ENCODE peak calls at places on chromosomes 3 and 15, in six cellular contexts. U is neural progenitor cell, B is H9, N is mammary epithelial cell, K is PC-3, F is HCT116. W is an unnamed sample. For H3K4me1, the result is how much of the 10 kb centered on the place peaks cover.

GRCh38 chr3:187104956-187105355 is 34.3 kb downstream of the RPL39L start:
- DNase-seq in U (no peak), B (no peak), N (no peak), K (no peak), F (no peak), W (no peak)

GRCh38 chr15:63892794-63893441 is 59.2 kb upstream of the HERC1 start:
- DNase-seq in U (no peak), B (no peak), N (no peak), K (no peak), F (no peak), W (no peak)

GRCh38 chr3:177249203-177249602 is 51.9 kb upstream of the TBL1XR1 start:
- DNase-seq in U (no peak), B (no peak), N (no peak), K (no peak), F (no peak), W (no peak)

GRCh38 chr3:64158334-64158733 is 66.9 kb downstream of the PRICKLE2 start:
- DNase-seq in U (no peak), B (no peak), N (no peak), K (peak), F (no peak), W (no peak)

GRCh38 chr3:117885046-117885445 is 1149.6 kb downstream of the IGSF11 start:
- DNase-seq in U (no peak), B (no peak), N (no peak), K (no peak), F (no peak), W (no peak)

GRCh38 chr3:124035463-124036121 is 43.7 kb upstream of the ROPN1 start:
- DNase-seq in U (no peak), B (no peak), N (no peak), K (no peak), F (no peak), W (no peak)

GRCh38 chr3:127182848-127183714 is 9.8 kb upstream of the PRR23E start:
- DNase-seq in U (peak), B (peak), N (no peak), K (peak), F (peak), W (no peak)

GRCh38 chr15:31004220-31004733 is 12.8 kb upstream of the MTMR10 start:
- DNase-seq in U (peak), B (peak), N (no peak), K (no peak), F (no peak), W (no peak)

GRCh38 chr15:73787621-73788020 is 34.5 kb upstream of the INSYN1 start:
- DNase-seq in U (no peak), B (no peak), N (no peak), K (no peak), F (no peak), W (no peak)

GRCh38 chr15:98785796-98786581 is 137.7 kb downstream of the IGF1R start:
- DNase-seq in U (peak), B (no peak), N (no peak), K (no peak), F (no peak), W (no peak)

GRCh38 chr15:31158858-31159569 is 57.5 kb upstream of the TRPM1 start:
- DNase-seq in U (no peak), B (no peak), N (no peak), K (no peak), F (no peak), W (no peak)

GRCh38 chr3:119613872-119614271 is 16.2 kb downstream of the PLA1A start:
- DNase-seq in U (no peak), B (no peak), N (no peak), K (no peak), F (no peak), W (no peak)

GRCh38 chr3:12317914-12318313 is 29.0 kb downstream of the PPARG start:
- DNase-seq in U (no peak), B (no peak), N (no peak), K (no peak), F (no peak), W (no peak)

GRCh38 chr3:65526656-65527055 is 512.1 kb downstream of the MAGI1 start:
- DNase-seq in U (no peak), B (no peak), N (no peak), K (no peak), F (no peak), W (no peak)

GRCh38 chr15:90512281-90512680 is 17.4 kb upstream of the CRTC3 start:
- DNase-seq in U (no peak), B (no peak), N (no peak), K (no peak), F (no peak), W (no peak)

GRCh38 chr3:52481819-52482521 is 13.2 kb upstream of the STAB1 start:
- DNase-seq in U (peak), B (peak), N (no peak), K (no peak), F (no peak), W (no peak)

GRCh38 chr15:83475551-83475950 is 28.4 kb downstream of the SH3GL3 start:
- DNase-seq in U (no peak), B (no peak), N (peak), K (peak), F (no peak), W (no peak)

GRCh38 chr15:35329521-35329921 is 216.4 kb downstream of the DPH6 start:
- DNase-seq in U (no peak), B (no peak), N (no peak), K (no peak), F (no peak), W (no peak)

GRCh38 chr3:20142517-20142916 is 43.5 kb downstream of the SGO1 start:
- DNase-seq in U (no peak), B (no peak), N (no peak), K (no peak), F (no peak), W (no peak)

GRCh38 chr3:88863196-88863595 is 244.2 kb upstream of the EPHA3 start:
- DNase-seq in U (no peak), B (no peak), N (no peak), K (peak), F (no peak), W (no peak)

GRCh38 chr3:107881517-107881916 is 209.3 kb downstream of the CD47 start:
- DNase-seq in U (no peak), B (no peak), N (no peak), K (no peak), F (no peak), W (no peak)

GRCh38 chr3:177256991-177257390 is 59.7 kb upstream of the TBL1XR1 start:
- DNase-seq in U (no peak), B (no peak), N (no peak), K (no peak), F (no peak), W (no peak)

GRCh38 chr3:188817103-188817919 is 354.5 kb upstream of the TPRG1 start:
- DNase-seq in U (no peak), B (no peak), N (peak), K (no peak), F (no peak), W (no peak)

GRCh38 chr3:111681705-111682426 is 86.7 kb upstream of the ZBED2 start:
- DNase-seq in U (no peak), B (no peak), N (no peak), K (peak), F (no peak), W (no peak)

GRCh38 chr3:143536817-143537535 is 311.3 kb downstream of the SLC9A9 start:
- DNase-seq in U (no peak), B (no peak), N (peak), K (no peak), F (no peak), W (no peak)

GRCh38 chr15:40333922-40334492 is 6.7 kb downstream of the CCDC9B start:
- DNase-seq in U (no peak), B (no peak), N (no peak), K (no peak), F (no peak), W (no peak)

GRCh38 chr15:33242165-33242564 is 47.7 kb upstream of the FMN1 start:
- DNase-seq in U (no peak), B (peak), N (peak), K (peak), F (no peak), W (peak)

GRCh38 chr15:38197553-38197952 is 55.1 kb upstream of the SPRED1 start:
- DNase-seq in U (no peak), B (no peak), N (no peak), K (no peak), F (no peak), W (no peak)

GRCh38 chr3:15332405-15333098 is at the start of gene SH3BP5:
- DNase-seq in U (peak), B (peak), N (peak), K (peak), F (peak), W (no peak)

GRCh38 chr3:8581806-8582436 is 62.7 kb downstream of the SSUH2 start:
- DNase-seq in U (no peak), B (no peak), N (no peak), K (no peak), F (no peak), W (no peak)

GRCh38 chr3:157785071-157785826 is 282.0 kb upstream of the VEPH1 start:
- DNase-seq in U (no peak), B (peak), N (peak), K (peak), F (peak), W (peak)

GRCh38 chr3:33315826-33316225 is 38.6 kb downstream of the FBXL2 start:
- DNase-seq in U (no peak), B (no peak), N (peak), K (peak), F (peak), W (no peak)

GRCh38 chr3:16148783-16149182 is 25.7 kb upstream of the GALNT15 start:
- DNase-seq in U (no peak), B (no peak), N (no peak), K (no peak), F (no peak), W (no peak)

GRCh38 chr3:10557783-10558373 is 52.5 kb upstream of the ATP2B2 start:
- DNase-seq in U (no peak), B (peak), N (peak), K (peak), F (no peak), W (no peak)

DNA sequence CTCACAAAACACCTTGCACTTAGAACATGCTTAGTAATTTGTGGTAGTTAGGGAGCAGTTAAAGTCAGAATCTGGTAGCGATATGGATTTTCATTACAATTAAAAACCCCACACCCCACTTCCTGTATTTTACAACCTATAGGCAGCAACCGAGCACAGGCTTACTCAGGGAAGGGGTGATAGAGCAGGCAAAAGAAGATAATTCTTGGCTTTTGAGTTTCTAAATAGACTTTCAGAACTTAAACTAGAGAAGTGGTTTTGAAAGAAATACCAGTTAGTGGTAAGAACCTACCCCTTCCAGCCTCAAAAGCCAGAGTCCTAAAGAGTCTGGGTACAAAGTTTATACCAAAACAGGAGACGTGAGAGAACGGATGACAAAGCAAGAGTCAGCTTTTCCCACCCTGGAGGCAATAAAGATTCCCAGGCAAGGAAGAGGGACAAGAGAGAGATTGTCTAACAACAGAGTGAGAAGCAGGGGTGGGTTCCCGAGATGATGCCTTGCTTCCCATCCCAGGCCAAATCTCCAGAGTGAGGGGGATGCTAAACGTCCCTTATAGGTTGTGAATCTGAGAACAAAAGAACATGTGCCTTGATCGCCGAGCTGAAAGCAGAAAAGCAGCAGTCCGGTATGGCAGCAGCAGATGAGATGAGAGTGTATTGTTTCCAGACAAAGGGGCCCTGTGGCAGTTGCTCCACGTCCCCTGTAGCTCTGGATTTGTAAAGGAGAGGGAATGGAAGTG is 36.9 kb downstream of the KLHL6 start:
- DNase-seq in U (peak), B (no peak), N (no peak), K (no peak), F (no peak), W (no peak)
- H3K9ac ChIP-seq in U (no peak), B (no peak), N (no peak), K (no peak), F (no peak), W (no peak)

DNA sequence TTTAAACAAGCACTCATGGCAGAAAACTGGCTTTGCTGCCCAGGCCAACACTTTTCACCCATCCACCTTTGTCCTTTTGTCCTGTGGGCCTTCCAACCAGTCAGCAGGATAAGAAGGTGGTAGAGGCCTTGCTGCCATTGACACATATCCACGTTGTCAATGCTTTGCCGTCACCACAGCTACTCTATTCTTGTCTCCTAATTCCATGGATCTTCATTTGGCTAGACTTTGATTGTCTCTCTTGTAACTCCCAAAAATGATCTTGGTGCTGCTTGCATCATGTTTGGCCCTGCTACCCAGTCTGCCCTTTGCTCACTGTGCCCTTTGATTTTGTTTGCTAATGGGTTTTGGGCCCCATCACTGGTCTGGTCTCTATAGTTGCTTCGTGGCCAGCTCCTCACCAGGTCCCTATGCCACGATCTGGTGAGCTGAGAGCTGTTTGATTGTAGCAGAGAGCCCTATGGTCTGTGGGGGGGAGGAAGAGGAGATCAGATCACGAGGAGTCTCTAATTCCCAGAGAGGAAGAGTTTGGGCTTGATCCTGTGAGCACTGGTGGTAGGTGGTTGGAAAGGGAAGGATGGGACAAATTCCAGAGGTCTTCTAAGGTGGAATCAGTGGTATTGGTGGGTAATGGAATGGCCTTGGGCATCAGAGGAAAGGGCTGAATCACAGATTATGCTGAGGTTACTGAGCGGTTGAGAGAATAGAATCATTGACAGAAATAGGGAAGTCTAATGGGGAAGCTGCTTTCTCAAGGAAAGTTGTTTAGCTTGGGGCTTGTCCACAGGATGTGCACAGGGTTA is 40.3 kb downstream of the ABHD2 start:
- DNase-seq in U (no peak), B (no peak), N (peak), K (no peak), F (no peak), W (no peak)
- H3K4me1 ChIP-seq in U (under half), B (under half), N (under half), K (under half), F (under half), W (under half)

DNA sequence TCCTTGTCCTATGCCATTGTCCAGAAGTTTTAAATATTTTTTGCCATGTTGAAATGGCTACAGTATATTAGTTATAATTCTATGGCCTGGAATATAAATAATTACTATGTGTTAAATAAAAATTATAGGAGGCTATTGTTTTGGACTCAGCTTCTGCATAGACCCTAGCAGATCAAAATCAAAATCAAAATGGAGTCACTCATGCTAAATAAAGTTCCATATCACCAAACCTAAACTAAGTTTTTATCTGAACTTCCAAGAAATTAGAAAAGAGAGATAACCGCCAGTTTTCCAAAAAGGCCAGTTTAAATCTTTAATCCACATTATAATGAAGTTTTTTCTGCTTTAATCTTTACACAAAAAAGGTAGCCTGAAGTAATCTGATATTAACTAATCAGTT is 227.8 kb upstream of the P2RY1 start:
- DNase-seq in U (no peak), B (no peak), N (no peak), K (no peak), F (no peak), W (no peak)
- TF ChIP-seq CTCF in U (no peak), B (no peak), N (no peak), K (no peak), F (no peak), W (no peak)

GRCh38 chr3:162601101-162601670 is 1104.6 kb downstream of the OTOL1 start:
- DNase-seq in U (no peak), B (no peak), N (no peak), K (no peak), F (no peak), W (no peak)

GRCh38 chr3:162602619-162603018 is 1106.0 kb downstream of the OTOL1 start:
- DNase-seq in U (no peak), B (no peak), N (no peak), K (peak), F (no peak), W (no peak)

GRCh38 chr3:162597221-162597620 is 1100.6 kb downstream of the OTOL1 start:
- DNase-seq in U (no peak), B (no peak), N (no peak), K (no peak), F (no peak), W (no peak)
- H3K9ac ChIP-seq in U (no peak), B (no peak), N (no peak), K (no peak), F (no peak), W (no peak)

GRCh38 chr3:104816008-104816407 is 550.7 kb upstream of the ALCAM start:
- DNase-seq in U (no peak), B (no peak), N (no peak), K (no peak), F (no peak), W (no peak)

GRCh38 chr3:104805042-104805441 is 561.7 kb upstream of the ALCAM start:
- DNase-seq in U (no peak), B (no peak), N (no peak), K (no peak), F (no peak), W (no peak)

GRCh38 chr3:104805508-104805907 is 561.2 kb upstream of the ALCAM start:
- DNase-seq in U (no peak), B (no peak), N (no peak), K (no peak), F (no peak), W (no peak)

GRCh38 chr3:104810896-104811295 is 555.8 kb upstream of the ALCAM start:
- DNase-seq in U (no peak), B (no peak), N (no peak), K (no peak), F (no peak), W (no peak)
- H3K4me1 ChIP-seq in U (under half), B (under half), N (under half), K (under half), F (under half), W (under half)

DNA sequence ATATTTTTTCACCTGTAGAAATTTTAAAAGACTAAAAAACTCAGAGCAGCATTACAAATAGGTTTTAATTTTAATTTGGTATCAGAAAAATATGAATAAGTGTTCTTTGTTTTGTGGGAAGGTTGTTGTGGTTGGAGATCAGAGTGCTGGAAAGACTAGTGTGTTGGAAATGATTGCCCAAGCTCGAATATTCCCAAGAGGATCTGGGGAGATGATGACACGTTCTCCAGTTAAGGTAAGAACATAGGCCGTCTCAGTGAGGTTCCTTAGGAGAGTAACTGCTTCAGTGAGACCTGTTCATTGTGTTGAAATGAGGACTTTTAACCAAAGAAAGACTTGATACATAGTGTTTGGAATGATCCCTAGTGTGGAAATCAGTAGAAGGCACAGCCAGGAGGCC is 44.8 kb downstream of the OPA1 start:
- DNase-seq in U (no peak), B (no peak), N (peak), K (no peak), F (no peak), W (no peak)
- TF ChIP-seq CTCF in U (no peak), B (no peak), N (no peak), K (no peak), F (no peak), W (no peak)